ENCODE peak calls at places on chromosomes 11 and 22, in four cellular contexts. Z, G, L and C are unnamed samples.
A peak's percentile ranks its signal among the peaks of the same experiment; 100 is the strongest.

GRCh38 chr11:75532200-75532972 is 6.6 kb upstream of the GDPD5 start:
- DNase-seq in Z (peak; percentile 83), G (peak; percentile 89), L (peak; percentile 34), C (peak; percentile 66)

GRCh38 chr11:100908746-100909145 is 220.9 kb downstream of the PGR start:
- DNase-seq in L (peak; percentile 14), Z (no peak), G (no peak), C (no peak)

GRCh38 chr22:45602824-45603301 is 68.8 kb upstream of the ATXN10 start:
- DNase-seq in L (no peak), G (peak; percentile 42), Z (peak; percentile 94), C (no peak)

GRCh38 chr22:26360169-26360885 is 68.7 kb upstream of the ASPHD2 start:
- DNase-seq in G (peak; percentile 83), L (peak; percentile 50), Z (peak; percentile 94), C (peak; percentile 73)

GRCh38 chr11:34537636-34538035 is 24.0 kb upstream of the ELF5 start:
- DNase-seq in G (no peak), L (no peak), Z (no peak), C (no peak)

GRCh38 chr11:94145916-94146315 is 17.3 kb downstream of the PANX1 start:
- DNase-seq in L (no peak), Z (no peak), G (no peak), C (no peak)

GRCh38 chr11:14237333-14237988 is 121.5 kb downstream of the RRAS2 start:
- DNase-seq in Z (no peak), G (no peak), L (no peak), C (no peak)

GRCh38 chr22:26674211-26675190 is 17.1 kb downstream of the MIAT start:
- DNase-seq in Z (no peak), L (no peak), G (no peak), C (no peak)

GRCh38 chr11:110862407-110862806 is 150.2 kb upstream of the ARHGAP20 start:
- DNase-seq in L (no peak), G (no peak), Z (no peak), C (no peak)

GRCh38 chr11:12031856-12032526 is 23.6 kb upstream of the DKK3 start:
- DNase-seq in G (no peak), L (no peak), Z (no peak), C (no peak)

GRCh38 chr11:24617856-24618255 is 121.0 kb downstream of the LUZP2 start:
- DNase-seq in G (no peak), L (no peak), Z (no peak), C (no peak)

GRCh38 chr11:66840317-66841091 is 2.7 kb upstream of the RCE1 start:
- DNase-seq in Z (no peak), G (no peak), L (no peak), C (no peak)

GRCh38 chr11:95799531-95799930 is 9.2 kb downstream of the CEP57 start:
- DNase-seq in Z (no peak), G (no peak), L (no peak), C (no peak)

GRCh38 chr22:27883656-27884350 is 35.3 kb downstream of the PITPNB start:
- DNase-seq in Z (peak; percentile 62), L (no peak), G (no peak), C (no peak)

GRCh38 chr11:44484211-44484610 is 81.3 kb upstream of the CD82 start:
- DNase-seq in G (peak; percentile 12), L (peak; percentile 2), Z (peak; percentile 60), C (no peak)

GRCh38 chr11:73306977-73307322 is 1.1 kb upstream of the ARHGEF17 start:
- DNase-seq in Z (no peak), L (no peak), G (no peak), C (no peak)

GRCh38 chr11:93564895-93565294 is 21.7 kb upstream of the SMCO4 start:
- DNase-seq in L (no peak), G (no peak), Z (no peak), C (no peak)